ENCODE peak calls at places on chromosome 18, in four cellular contexts. I is CD4-positive, CD25-positive, alpha-beta regulatory T cell; F is right cardiac atrium; T is stomach. M is an unnamed sample. For H3K27me3, the result is how much of the 10 kb centered on the place peaks cover.

GRCh38 chr18:57436193-57436964 is 1.2 kb downstream of the ONECUT2 start:
- DNase-seq in I (no peak), T (no peak), F (no peak), M (no peak)

GRCh38 chr18:12291161-12291560 is 16.9 kb upstream of the TUBB6 start:
- DNase-seq in F (no peak), I (no peak), T (no peak), M (no peak)

GRCh38 chr18:74724186-74724585 is 126.5 kb downstream of the ZNF407 start:
- DNase-seq in T (no peak), I (no peak), F (no peak), M (no peak)

GRCh38 chr18:60987963-60988362 is 345.3 kb upstream of the CDH20 start:
- DNase-seq in I (no peak), F (no peak), T (no peak), M (no peak)

GRCh38 chr18:22847392-22847791 is 85.7 kb upstream of the RBBP8 start:
- DNase-seq in F (no peak), T (no peak), I (no peak), M (no peak)

GRCh38 chr18:36419913-36420531 is 122.5 kb downstream of the FHOD3 start:
- DNase-seq in F (no peak), T (no peak), I (peak), M (no peak)

GRCh38 chr18:71850602-71851001 is 693.5 kb downstream of the CBLN2 start:
- DNase-seq in F (no peak), T (no peak), I (no peak), M (no peak)

GRCh38 chr18:66211693-66212195 is 392.1 kb downstream of the CDH19 start:
- DNase-seq in F (no peak), I (no peak), T (no peak), M (no peak)

GRCh38 chr18:2050016-2050415 is 521.3 kb downstream of the METTL4 start:
- DNase-seq in F (no peak), I (peak), T (no peak), M (no peak)

GRCh38 chr18:42192251-42193248 is 237.5 kb downstream of the PIK3C3 start:
- DNase-seq in T (no peak), F (no peak), I (no peak), M (no peak)

GRCh38 chr18:5973079-5973478 is 77.8 kb upstream of the TMEM200C start:
- DNase-seq in T (no peak), F (no peak), I (no peak), M (no peak)

GRCh38 chr18:7945882-7946281 is 378.8 kb downstream of the PTPRM start:
- DNase-seq in F (no peak), T (no peak), I (no peak), M (no peak)

GRCh38 chr18:78168526-78168925 is 811.1 kb upstream of the SALL3 start:
- DNase-seq in F (no peak), T (no peak), I (no peak), M (no peak)

GRCh38 chr18:24413148-24413547 is 13.3 kb upstream of the IMPACT start:
- DNase-seq in T (no peak), F (no peak), I (no peak), M (no peak)

GRCh38 chr18:78495550-78495949 is 484.1 kb upstream of the SALL3 start:
- DNase-seq in F (no peak), I (no peak), T (no peak), M (no peak)

GRCh38 chr18:51342815-51343214 is 145.3 kb upstream of the MEX3C start:
- DNase-seq in F (no peak), T (no peak), I (no peak), M (no peak)

GRCh38 chr18:21453512-21453862 is 147.0 kb downstream of the ESCO1 start:
- DNase-seq in I (no peak), T (no peak), F (no peak), M (no peak)

GRCh38 chr18:10167759-10168158 is 253.9 kb downstream of the VAPA start:
- DNase-seq in F (no peak), T (no peak), I (no peak), M (no peak)

GRCh38 chr18:35777042-35777441 is 195.4 kb upstream of the RMP24 start:
- DNase-seq in F (no peak), I (no peak), T (no peak), M (no peak)

GRCh38 chr18:6708880-6709279 is 20.6 kb upstream of the ARHGAP28 start:
- DNase-seq in F (no peak), I (no peak), T (no peak), M (no peak)

GRCh38 chr18:34932792-34933466 is 108.3 kb upstream of the MAPRE2 start:
- DNase-seq in F (no peak), I (no peak), T (no peak), M (no peak)

GRCh38 chr18:3652380-3653262 is 202.6 kb downstream of the TGIF1 start:
- DNase-seq in T (peak), F (peak), I (no peak), M (no peak)

GRCh38 chr18:22946841-22947240 is 13.7 kb downstream of the RBBP8 start:
- DNase-seq in F (no peak), I (no peak), T (no peak), M (no peak)

GRCh38 chr18:77086034-77086433 is 46.5 kb downstream of the MBP start:
- DNase-seq in T (no peak), I (no peak), F (no peak), M (no peak)

GRCh38 chr18:29439398-29439797 is 1262.5 kb upstream of the CDH2 start:
- DNase-seq in F (no peak), T (no peak), I (no peak), M (no peak)

GRCh38 chr18:8744038-8744437 is 38.7 kb downstream of the MTCL1 start:
- DNase-seq in I (no peak), T (no peak), F (no peak), M (no peak)

GRCh38 chr18:986552-986951 is 81.9 kb downstream of the ADCYAP1 start:
- DNase-seq in I (no peak), F (no peak), T (no peak), M (no peak)

GRCh38 chr18:55096261-55097026 is 137.2 kb upstream of the CCDC68 start:
- DNase-seq in T (no peak), F (peak), I (no peak), M (no peak)

GRCh38 chr18:2994603-2995432 is 18.1 kb downstream of the LPIN2 start:
- DNase-seq in I (peak), F (peak), T (no peak), M (peak)

GRCh38 chr18:70338890-70339289 is 50.0 kb downstream of the SOCS6 start:
- DNase-seq in I (no peak), F (no peak), T (no peak), M (no peak)

GRCh38 chr18:70339915-70340314 is 51.1 kb downstream of the SOCS6 start:
- DNase-seq in F (no peak), I (no peak), T (no peak), M (no peak)

GRCh38 chr18:70335892-70336726 is 47.3 kb downstream of the SOCS6 start:
- DNase-seq in F (no peak), I (no peak), T (no peak), M (no peak)

GRCh38 chr18:70334728-70335329 is 46.0 kb downstream of the SOCS6 start:
- DNase-seq in I (no peak), F (no peak), T (no peak), M (no peak)

DNA sequence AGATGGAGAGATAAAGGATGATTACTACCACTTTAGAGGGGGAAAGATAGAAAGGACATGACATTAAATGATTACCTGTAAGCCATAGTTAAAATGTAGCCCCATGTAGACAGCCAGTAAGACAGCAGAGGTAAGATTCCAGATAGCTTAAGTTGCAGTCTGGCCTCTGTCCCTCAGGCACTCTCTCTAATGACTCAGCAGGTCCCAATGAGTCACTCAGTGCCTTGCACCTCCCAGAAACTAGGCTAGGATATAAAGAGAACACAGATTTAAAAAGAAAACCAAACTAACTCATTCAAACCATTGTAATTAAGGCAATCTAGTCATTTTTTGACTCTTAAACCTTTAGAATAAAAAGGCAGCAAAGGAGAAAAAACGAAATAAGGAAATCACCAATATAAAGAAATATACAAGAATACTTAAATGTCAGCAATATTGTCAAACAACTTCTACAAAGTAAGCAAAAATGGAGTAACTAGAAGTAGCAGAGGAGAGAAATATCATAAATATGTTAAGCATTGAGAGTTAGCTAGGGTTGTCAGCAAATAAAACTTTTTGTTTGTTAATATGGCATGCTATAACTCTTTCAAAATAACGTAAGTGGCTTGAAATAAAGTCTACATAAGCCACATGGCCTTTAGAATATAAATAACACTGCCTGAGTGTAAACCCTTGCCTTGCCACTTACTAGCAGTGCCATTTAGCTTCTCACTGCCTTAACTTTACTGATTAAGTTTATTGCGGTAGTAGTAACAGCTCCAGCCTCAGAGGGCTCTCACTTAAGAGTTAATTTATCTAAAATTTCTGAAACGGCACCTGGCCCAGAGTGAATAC is 48.5 kb downstream of the SOCS6 start:
- DNase-seq in I (no peak), F (peak), T (peak), M (no peak)
- H3K27ac ChIP-seq in I (no peak), F (no peak), T (peak), M (no peak)

GRCh38 chr18:48986851-48987761 is 36.3 kb upstream of the SMAD7 start:
- DNase-seq in I (no peak), F (no peak), T (no peak), M (no peak)
- H3K27me3 ChIP-seq in I (under half), F (under half), T (under half), M (under half)

GRCh38 chr18:62164855-62165487 is 21.9 kb downstream of the PIGN start:
- DNase-seq in T (no peak), F (no peak), I (no peak), M (no peak)
- H3K27ac ChIP-seq in T (no peak), F (no peak), I (no peak), M (no peak)

GRCh38 chr18:13914170-13914569 is 1.2 kb downstream of the MC2R start:
- DNase-seq in T (no peak), F (no peak), I (no peak), M (no peak)

GRCh38 chr18:13912601-13913000 is 2.7 kb downstream of the MC2R start:
- DNase-seq in T (no peak), I (no peak), F (no peak), M (no peak)

GRCh38 chr18:13914756-13915155 is 580 bp downstream of the MC2R start:
- DNase-seq in T (no peak), I (no peak), F (no peak), M (no peak)

GRCh38 chr18:13915391-13915790 is at the start of gene MC2R:
- DNase-seq in T (no peak), I (no peak), F (no peak), M (no peak)

GRCh38 chr18:13913205-13913604 is 2.1 kb downstream of the MC2R start:
- DNase-seq in T (no peak), I (no peak), F (no peak), M (no peak)
- H3K27me3 ChIP-seq in T (under half), I (under half), F (under half), M (under half)

GRCh38 chr18:45441110-45441842 is 174.0 kb upstream of the SLC14A2 start:
- DNase-seq in I (no peak), F (no peak), T (no peak), M (no peak)

GRCh38 chr18:45440246-45440645 is 175.0 kb upstream of the SLC14A2 start:
- DNase-seq in F (no peak), T (no peak), I (no peak), M (no peak)

GRCh38 chr18:45435810-45436209 is 179.5 kb upstream of the SLC14A2 start:
- DNase-seq in I (no peak), T (no peak), F (no peak), M (no peak)

GRCh38 chr18:45437399-45437798 is 177.9 kb upstream of the SLC14A2 start:
- DNase-seq in I (no peak), F (no peak), T (no peak), M (peak)
- H3K27ac ChIP-seq in I (no peak), F (no peak), T (no peak), M (no peak)

M was measured in CD8-positive, alpha-beta memory T cell.